ENCODE peak calls at places on chromosomes 5 and 9, in ten cellular contexts. Z is transverse colon, K is epithelial cell of proximal tubule, T is spleen, Q is progenitor cell of endocrine pancreas, P is bronchial epithelial cell, V is upper lobe of right lung, G is AG04450, O is osteocyte, S is omental fat pad. E is an unnamed sample.

GRCh38 chr9:83637389-83637788 is 14.4 kb downstream of the IDNK start:
- DNase-seq in P (no peak), G (no peak), K (no peak), V (no peak), S (no peak), Q (no peak), Z (no peak), O (no peak), T (no peak), E (no peak)

GRCh38 chr5:78317515-78317914 is 23.0 kb upstream of the AP3B1 start:
- DNase-seq in O (no peak), V (no peak), K (no peak), P (no peak), G (no peak), Z (no peak), Q (no peak), T (no peak), S (no peak), E (no peak)

GRCh38 chr9:1173211-1173610 is 123.1 kb downstream of the DMRT2 start:
- DNase-seq in Z (peak; percentile 49), P (peak; percentile 46), O (no peak), Q (no peak), T (no peak), G (no peak), V (peak; percentile 30), K (peak; percentile 1), S (no peak), E (no peak)

GRCh38 chr5:100706796-100707195 is 171.6 kb downstream of the FAM174A start:
- DNase-seq in O (no peak), K (peak; percentile 31), P (peak; percentile 67), G (no peak), Z (no peak), Q (no peak), S (no peak), V (no peak), T (no peak), E (no peak)

GRCh38 chr5:39412995-39413394 is 11.8 kb downstream of the DAB2 start:
- DNase-seq in P (peak; percentile 84), Z (no peak), Q (no peak), K (no peak), S (no peak), V (no peak), T (no peak), G (no peak), O (no peak), E (no peak)

GRCh38 chr9:95772320-95773060 is 103.0 kb upstream of the ERCC6L2 start:
- DNase-seq in O (no peak), V (no peak), T (no peak), P (no peak), S (no peak), K (no peak), Q (no peak), G (no peak), Z (peak; percentile 79), E (no peak)

GRCh38 chr5:72032769-72033168 is 74.5 kb upstream of the MAP1B start:
- DNase-seq in G (no peak), P (no peak), Q (no peak), T (no peak), V (no peak), K (no peak), O (no peak), S (no peak), Z (no peak), E (no peak)

GRCh38 chr5:16617272-16617973 is 626 bp upstream of the RETREG1 start:
- DNase-seq in T (peak; percentile 77), K (no peak), S (no peak), Z (peak; percentile 14), O (no peak), V (no peak), P (no peak), G (no peak), Q (no peak), E (no peak)

GRCh38 chr5:124704594-124705284 is 41.7 kb downstream of the ZNF608 start:
- DNase-seq in G (no peak), Z (no peak), P (no peak), Q (no peak), V (no peak), S (no peak), K (no peak), T (no peak), O (no peak), E (no peak)

GRCh38 chr5:170338933-170339779 is 41.6 kb upstream of the LCP2 start:
- DNase-seq in G (no peak), S (no peak), O (no peak), Q (no peak), V (no peak), Z (peak; percentile 33), T (peak; percentile 85), K (no peak), P (peak; percentile 3), E (peak; percentile 64)
- TF ChIP-seq CTCF in G (no peak), S (no peak), O (no peak), Q (peak; percentile 20), V (peak; percentile 64), Z (peak; percentile 36), T (peak; percentile 77), K (peak; percentile 42), P (peak; percentile 67), E (peak; percentile 84)

GRCh38 chr5:3538886-3539285 is 56.7 kb upstream of the IRX1 start:
- DNase-seq in T (no peak), Q (no peak), K (no peak), S (no peak), P (no peak), Z (no peak), O (no peak), G (no peak), V (no peak), E (no peak)
- TF ChIP-seq CTCF in T (no peak), Q (no peak), K (no peak), S (no peak), P (no peak), Z (no peak), O (no peak), G (no peak), V (no peak), E (no peak)

DNA sequence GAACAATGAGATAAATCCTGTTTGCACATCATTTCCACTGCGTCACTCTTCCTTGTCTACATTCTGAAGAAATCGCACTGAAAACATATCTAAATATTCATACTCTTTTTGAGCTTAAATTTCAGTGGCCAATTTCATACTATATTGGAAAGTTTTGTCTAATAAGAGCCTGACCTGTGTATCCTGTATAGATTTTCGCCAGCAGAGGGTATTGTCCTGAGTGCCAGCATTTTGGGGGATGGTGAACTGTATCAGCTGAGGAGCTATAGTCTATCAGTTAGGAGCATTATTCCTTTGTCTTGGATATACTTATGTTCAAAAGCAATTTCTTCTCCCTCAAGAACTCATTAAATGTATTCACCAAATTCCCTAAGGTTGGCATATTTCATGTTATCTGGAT is 102.3 kb downstream of the SEMA6A start:
- DNase-seq in G (no peak), T (no peak), S (no peak), P (no peak), O (no peak), Z (no peak), Q (no peak), V (no peak), K (no peak), E (no peak)
- TF ChIP-seq CTCF in G (no peak), T (no peak), S (no peak), P (no peak), O (no peak), Z (no peak), Q (peak; percentile 22), V (no peak), K (peak; percentile 11), E (no peak)

GRCh38 chr9:72596451-72597180 is 75.2 kb downstream of the TMC1 start:
- DNase-seq in P (no peak), T (no peak), S (no peak), Q (no peak), K (no peak), O (no peak), G (no peak), Z (no peak), V (no peak), E (no peak)

GRCh38 chr9:72597606-72598005 is 76.2 kb downstream of the TMC1 start:
- DNase-seq in K (no peak), V (no peak), G (no peak), O (no peak), S (no peak), Z (no peak), Q (no peak), P (no peak), T (no peak), E (no peak)

GRCh38 chr9:72599874-72600534 is 78.6 kb downstream of the TMC1 start:
- DNase-seq in Z (no peak), T (no peak), K (no peak), O (no peak), V (no peak), G (no peak), P (peak; percentile 30), S (no peak), Q (no peak), E (no peak)

GRCh38 chr9:72598639-72599038 is 77.2 kb downstream of the TMC1 start:
- DNase-seq in G (no peak), T (no peak), S (no peak), P (no peak), K (no peak), Z (no peak), V (no peak), Q (no peak), O (no peak), E (no peak)

DNA sequence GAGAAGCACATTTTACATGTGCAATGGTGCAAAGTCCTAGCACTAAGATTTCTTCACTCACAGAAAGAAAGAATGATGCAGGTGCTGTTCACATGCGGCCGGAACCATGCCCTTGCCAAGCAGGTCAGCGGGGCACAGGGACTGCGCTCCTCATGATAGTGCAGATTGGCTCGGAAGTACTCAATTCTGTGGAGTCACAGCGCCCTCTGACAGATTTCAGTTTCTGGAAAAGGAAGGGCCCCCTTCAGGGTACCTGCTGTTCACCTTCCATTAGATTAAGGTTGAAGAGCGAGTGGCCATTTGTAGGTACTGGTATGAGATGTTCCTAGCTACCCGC is 75.7 kb downstream of the TMC1 start:
- DNase-seq in P (no peak), S (no peak), Z (no peak), K (no peak), O (no peak), Q (no peak), G (no peak), T (no peak), V (no peak), E (no peak)
- TF ChIP-seq CTCF in P (no peak), S (no peak), Z (no peak), K (peak; percentile 19), O (no peak), Q (no peak), G (no peak), T (no peak), V (no peak), E (no peak)

E was measured in CD14-positive monocyte.